ENCODE peak calls at places on chromosomes 7 and 10, in ten cellular contexts. D is chondrocyte; N is putamen; W is fibroblast of mammary gland; B is HuH-7; A is EL; T is T-helper 17 cell; C is effector memory CD8-positive, alpha-beta T cell; I is activated CD4-positive, alpha-beta T cell treated with anti-CD3 and anti-CD28 coated beads, Interleukin-2, amount 10 ng/mL, durations not matched to agents 7 days and 5 days; V is mammary epithelial cell. O is an unnamed sample.

GRCh38 chr7:76048668-76048988 is 722 bp downstream of the MDH2 start:
- DNase-seq in T (no peak), C (no peak), I (peak; percentile 24), W (no peak), N (no peak), D (no peak), B (peak; percentile 33), A (no peak), V (no peak), O (no peak)

GRCh38 chr7:27700501-27700900 is 37.8 kb upstream of the HIBADH start:
- DNase-seq in I (no peak), W (no peak), V (no peak), A (no peak), N (no peak), D (no peak), B (no peak), C (no peak), T (no peak), O (no peak)

GRCh38 chr10:113073549-113074189 is 123.6 kb downstream of the TCF7L2 start:
- DNase-seq in V (no peak), N (no peak), W (peak; percentile 97), D (peak; percentile 96), B (no peak), C (no peak), T (no peak), I (no peak), A (peak; percentile 99), O (no peak)

GRCh38 chr7:7756577-7756976 is 38.2 kb upstream of the RPA3 start:
- DNase-seq in I (no peak), W (no peak), N (no peak), A (no peak), D (no peak), T (no peak), V (no peak), B (no peak), C (no peak), O (no peak)

GRCh38 chr7:37047260-37047659 is 323.0 kb upstream of the AOAH start:
- DNase-seq in D (no peak), V (no peak), N (no peak), T (no peak), B (no peak), C (no peak), A (no peak), I (no peak), W (no peak), O (no peak)

GRCh38 chr10:130079614-130080460 is 30.8 kb downstream of the C10orf143 start:
- DNase-seq in T (no peak), C (no peak), V (no peak), A (no peak), D (no peak), N (no peak), W (peak; percentile 3), I (no peak), B (no peak), O (no peak)

GRCh38 chr7:98879989-98880337 is 1.6 kb downstream of the TRRAP start:
- DNase-seq in I (no peak), N (no peak), B (no peak), V (no peak), W (no peak), A (no peak), T (no peak), D (no peak), C (no peak), O (no peak)

GRCh38 chr7:47282790-47283496 is 299.0 kb downstream of the TNS3 start:
- DNase-seq in T (no peak), N (no peak), W (no peak), I (no peak), V (no peak), A (no peak), C (no peak), B (no peak), D (no peak), O (no peak)

GRCh38 chr10:6009961-6010360 is 32.6 kb upstream of the IL15RA start:
- DNase-seq in B (no peak), C (no peak), N (no peak), D (no peak), T (no peak), W (peak; percentile 20), A (no peak), V (no peak), I (no peak), O (no peak)

GRCh38 chr7:4725014-4725951 is 43.2 kb downstream of the FOXK1 start:
- DNase-seq in T (no peak), C (peak; percentile 39), A (peak; percentile 94), I (peak; percentile 72), D (no peak), N (peak; percentile 81), B (no peak), W (peak; percentile 93), V (peak; percentile 81), O (peak; percentile 32)

GRCh38 chr7:33873518-33873917 is 31.8 kb upstream of the BMPER start:
- DNase-seq in W (no peak), C (no peak), N (no peak), A (peak; percentile 26), D (no peak), T (no peak), B (no peak), I (no peak), V (no peak), O (no peak)

GRCh38 chr7:50728184-50728583 is 54.5 kb downstream of the GRB10 start:
- DNase-seq in D (no peak), I (no peak), V (no peak), N (peak; percentile 24), T (no peak), A (peak; percentile 62), C (no peak), W (peak; percentile 59), B (no peak), O (no peak)

GRCh38 chr7:12434012-12434642 is 30.5 kb upstream of the VWDE start:
- DNase-seq in N (no peak), T (no peak), A (peak; percentile 4), I (no peak), V (no peak), B (no peak), D (no peak), C (no peak), W (peak; percentile 20), O (no peak)

GRCh38 chr7:93799750-93800357 is 90.7 kb downstream of the TFPI2 start:
- DNase-seq in D (no peak), C (no peak), W (peak; percentile 42), B (no peak), V (peak; percentile 12), A (peak; percentile 16), I (no peak), N (no peak), T (no peak), O (no peak)

GRCh38 chr10:96833220-96834001 is 1.3 kb downstream of the LCOR start:
- DNase-seq in A (peak; percentile 43), N (no peak), W (no peak), B (no peak), D (no peak), I (peak; percentile 7), V (peak; percentile 39), T (peak; percentile 5), C (no peak), O (no peak)

GRCh38 chr10:1687606-1688005 is 49.7 kb downstream of the ADARB2 start:
- DNase-seq in T (no peak), B (no peak), N (no peak), I (no peak), C (no peak), V (no peak), W (no peak), A (no peak), D (no peak), O (no peak)

GRCh38 chr10:28991738-28992270 is 297.1 kb upstream of the LYZL1 start:
- DNase-seq in I (peak; percentile 37), T (peak; percentile 9), B (peak; percentile 69), V (peak; percentile 31), C (no peak), D (no peak), A (peak; percentile 78), N (no peak), W (peak; percentile 31), O (no peak)

GRCh38 chr10:65470986-65471385 is 1454.8 kb upstream of the LRRTM3 start:
- DNase-seq in C (no peak), D (no peak), W (no peak), V (no peak), B (no peak), T (no peak), A (no peak), I (no peak), N (no peak), O (no peak)

GRCh38 chr7:114481995-114482394 is 67.4 kb downstream of the FOXP2 start:
- DNase-seq in W (peak; percentile 76), B (no peak), A (peak; percentile 0), N (no peak), I (no peak), C (no peak), T (no peak), D (no peak), V (peak; percentile 42), O (no peak)

GRCh38 chr7:43906327-43907010 is at the start of gene URGCP:
- DNase-seq in I (peak; percentile 55), C (peak; percentile 45), V (peak; percentile 30), B (peak; percentile 68), A (peak; percentile 45), T (peak; percentile 42), D (no peak), W (no peak), N (peak; percentile 42), O (peak; percentile 35)

GRCh38 chr7:23472556-23472955 is 2.3 kb upstream of the IGF2BP3 start:
- DNase-seq in V (no peak), W (no peak), B (no peak), T (no peak), D (no peak), C (no peak), N (no peak), A (no peak), I (no peak), O (no peak)

GRCh38 chr7:150755473-150756099 is 18.4 kb downstream of the GIMAP5 start:
- DNase-seq in D (no peak), C (peak; percentile 57), B (no peak), V (peak; percentile 11), T (peak; percentile 34), A (no peak), N (no peak), I (peak; percentile 87), W (peak; percentile 59), O (peak; percentile 51)

GRCh38 chr10:60312818-60313588 is 76.7 kb downstream of the ANK3 start:
- DNase-seq in A (peak; percentile 66), W (peak; percentile 91), B (no peak), V (peak; percentile 60), C (no peak), D (no peak), I (no peak), N (no peak), T (no peak), O (no peak)

GRCh38 chr10:45439873-45440272 is 65.9 kb downstream of the ALOX5 start:
- DNase-seq in D (no peak), B (no peak), T (no peak), V (no peak), I (no peak), N (no peak), W (no peak), C (no peak), A (no peak), O (no peak)

GRCh38 chr10:17094844-17095243 is 34.8 kb downstream of the CUBN start:
- DNase-seq in A (no peak), B (no peak), T (no peak), D (no peak), C (no peak), I (no peak), N (no peak), V (no peak), W (no peak), O (no peak)

GRCh38 chr7:113188396-113188795 is 70.0 kb upstream of the SMIM30 start:
- DNase-seq in B (no peak), A (no peak), N (no peak), W (no peak), V (no peak), C (no peak), D (no peak), T (no peak), I (no peak), O (no peak)

GRCh38 chr7:30159698-30160143 is 24.9 kb downstream of the MTURN start:
- DNase-seq in N (peak; percentile 49), B (no peak), I (peak; percentile 45), T (no peak), W (peak; percentile 44), A (peak; percentile 37), C (no peak), V (peak; percentile 50), D (no peak), O (no peak)

GRCh38 chr7:312409-312808 is 22.4 kb downstream of the FOXL3 start:
- DNase-seq in A (no peak), I (no peak), C (no peak), B (no peak), W (no peak), T (no peak), D (no peak), V (no peak), N (no peak), O (no peak)